ENCODE peak calls at places on chromosomes 16 and 17, in five cellular contexts. One of them, this sample, is unnamed.

GRCh38 chr17:1829189-1829578 is 518 bp downstream of the SMYD4 start:
- DNase-seq in stimulated activated CD4-positive, alpha-beta T cell treated with anti-CD3 and anti-CD28 coated beads, TNF-alpha, amount 100 ng/mL, for 48 hours: no peak
- DNase-seq in upper lobe of right lung: no peak
- DNase-seq in heart right ventricle: no peak
- DNase-seq in fibroblast of the aortic adventitia: peak; percentile 18
- DNase-seq in this sample: no peak

GRCh38 chr17:80477647-80478478 is 1.5 kb upstream of the NPTX1 start:
- DNase-seq in fibroblast of the aortic adventitia: peak; percentile 36
- DNase-seq in heart right ventricle: no peak
- DNase-seq in upper lobe of right lung: no peak
- DNase-seq in stimulated activated CD4-positive, alpha-beta T cell treated with anti-CD3 and anti-CD28 coated beads, TNF-alpha, amount 100 ng/mL, for 48 hours: no peak
- DNase-seq in this sample: peak; percentile 32

GRCh38 chr16:21986692-21987246 is 14.1 kb downstream of the PDZD9 start:
- DNase-seq in stimulated activated CD4-positive, alpha-beta T cell treated with anti-CD3 and anti-CD28 coated beads, TNF-alpha, amount 100 ng/mL, for 48 hours: no peak
- DNase-seq in fibroblast of the aortic adventitia: no peak
- DNase-seq in upper lobe of right lung: no peak
- DNase-seq in heart right ventricle: no peak
- DNase-seq in this sample: no peak

GRCh38 chr17:8875957-8876356 is 8.5 kb upstream of the PIK3R6 start:
- DNase-seq in upper lobe of right lung: no peak
- DNase-seq in heart right ventricle: no peak
- DNase-seq in stimulated activated CD4-positive, alpha-beta T cell treated with anti-CD3 and anti-CD28 coated beads, TNF-alpha, amount 100 ng/mL, for 48 hours: no peak
- DNase-seq in fibroblast of the aortic adventitia: peak; percentile 15
- DNase-seq in this sample: peak; percentile 63

GRCh38 chr16:62478903-62479458 is 442.7 kb upstream of the CDH8 start:
- DNase-seq in stimulated activated CD4-positive, alpha-beta T cell treated with anti-CD3 and anti-CD28 coated beads, TNF-alpha, amount 100 ng/mL, for 48 hours: no peak
- DNase-seq in fibroblast of the aortic adventitia: no peak
- DNase-seq in heart right ventricle: no peak
- DNase-seq in upper lobe of right lung: no peak
- DNase-seq in this sample: no peak

GRCh38 chr17:1736348-1737281 is 6.1 kb upstream of the SERPINF2 start:
- DNase-seq in fibroblast of the aortic adventitia: peak; percentile 62
- DNase-seq in heart right ventricle: peak; percentile 75
- DNase-seq in stimulated activated CD4-positive, alpha-beta T cell treated with anti-CD3 and anti-CD28 coated beads, TNF-alpha, amount 100 ng/mL, for 48 hours: peak; percentile 38
- DNase-seq in upper lobe of right lung: peak; percentile 88
- DNase-seq in this sample: peak; percentile 60

GRCh38 chr16:85366031-85366763 is 246.9 kb upstream of the GSE1 start:
- DNase-seq in upper lobe of right lung: peak; percentile 67
- DNase-seq in heart right ventricle: no peak
- DNase-seq in stimulated activated CD4-positive, alpha-beta T cell treated with anti-CD3 and anti-CD28 coated beads, TNF-alpha, amount 100 ng/mL, for 48 hours: no peak
- DNase-seq in fibroblast of the aortic adventitia: no peak
- DNase-seq in this sample: no peak

GRCh38 chr17:37610971-37611370 is 1.8 kb upstream of the SYNRG start:
- DNase-seq in upper lobe of right lung: no peak
- DNase-seq in stimulated activated CD4-positive, alpha-beta T cell treated with anti-CD3 and anti-CD28 coated beads, TNF-alpha, amount 100 ng/mL, for 48 hours: no peak
- DNase-seq in fibroblast of the aortic adventitia: no peak
- DNase-seq in heart right ventricle: no peak
- DNase-seq in this sample: peak; percentile 0

GRCh38 chr16:3431779-3432219 is 11.5 kb downstream of the ZNF597 start:
- DNase-seq in stimulated activated CD4-positive, alpha-beta T cell treated with anti-CD3 and anti-CD28 coated beads, TNF-alpha, amount 100 ng/mL, for 48 hours: peak; percentile 62
- DNase-seq in upper lobe of right lung: peak; percentile 68
- DNase-seq in heart right ventricle: peak; percentile 61
- DNase-seq in fibroblast of the aortic adventitia: peak; percentile 36
- DNase-seq in this sample: peak; percentile 62

GRCh38 chr17:43548689-43549379 is 2.7 kb upstream of the ETV4 start:
- DNase-seq in stimulated activated CD4-positive, alpha-beta T cell treated with anti-CD3 and anti-CD28 coated beads, TNF-alpha, amount 100 ng/mL, for 48 hours: no peak
- DNase-seq in upper lobe of right lung: no peak
- DNase-seq in fibroblast of the aortic adventitia: no peak
- DNase-seq in heart right ventricle: no peak
- DNase-seq in this sample: no peak